ENCODE peak calls at places on chromosome 4, in seven cellular contexts. A is dorsolateral prefrontal cortex; P is CD4-positive, alpha-beta T cell; S is GM12878; I is psoas muscle; L is GM23338; W is AG04450. M is an unnamed sample.

GRCh38 chr4:34417160-34417559 is 1827.2 kb downstream of the ARAP2 start:
- DNase-seq in A (no peak), P (no peak), S (no peak), I (no peak), L (no peak), W (no peak), M (no peak)

GRCh38 chr4:41155194-41155830 is 59.0 kb downstream of the APBB2 start:
- DNase-seq in A (no peak), P (no peak), S (no peak), I (no peak), L (no peak), W (no peak), M (no peak)

GRCh38 chr4:101081695-101082369 is 265.5 kb downstream of the PPP3CA start:
- DNase-seq in A (no peak), P (no peak), S (no peak), I (no peak), L (no peak), W (no peak), M (no peak)

GRCh38 chr4:14234330-14234729 is 606.8 kb upstream of the BOD1L1 start:
- DNase-seq in A (no peak), P (no peak), S (no peak), I (no peak), L (no peak), W (no peak), M (no peak)

GRCh38 chr4:67680568-67681222 is 20.3 kb downstream of the UBA6 start:
- DNase-seq in A (no peak), P (no peak), S (no peak), I (no peak), L (no peak), W (no peak), M (no peak)

GRCh38 chr4:113349400-113349799 is 299.9 kb downstream of the ANK2 start:
- DNase-seq in A (no peak), P (no peak), S (no peak), I (no peak), L (no peak), W (no peak), M (no peak)

GRCh38 chr4:8332038-8332857 is 62.7 kb downstream of the HTRA3 start:
- DNase-seq in A (no peak), P (no peak), S (no peak), I (no peak), L (no peak), W (no peak), M (no peak)

GRCh38 chr4:165394275-165394674 is 15.5 kb downstream of the CPE start:
- DNase-seq in A (no peak), P (no peak), S (no peak), I (no peak), L (no peak), W (no peak), M (no peak)

GRCh38 chr4:143411527-143412480 is 75.1 kb downstream of the GAB1 start:
- DNase-seq in A (peak; percentile 19), P (no peak), S (no peak), I (no peak), L (no peak), W (no peak), M (no peak)

DNA sequence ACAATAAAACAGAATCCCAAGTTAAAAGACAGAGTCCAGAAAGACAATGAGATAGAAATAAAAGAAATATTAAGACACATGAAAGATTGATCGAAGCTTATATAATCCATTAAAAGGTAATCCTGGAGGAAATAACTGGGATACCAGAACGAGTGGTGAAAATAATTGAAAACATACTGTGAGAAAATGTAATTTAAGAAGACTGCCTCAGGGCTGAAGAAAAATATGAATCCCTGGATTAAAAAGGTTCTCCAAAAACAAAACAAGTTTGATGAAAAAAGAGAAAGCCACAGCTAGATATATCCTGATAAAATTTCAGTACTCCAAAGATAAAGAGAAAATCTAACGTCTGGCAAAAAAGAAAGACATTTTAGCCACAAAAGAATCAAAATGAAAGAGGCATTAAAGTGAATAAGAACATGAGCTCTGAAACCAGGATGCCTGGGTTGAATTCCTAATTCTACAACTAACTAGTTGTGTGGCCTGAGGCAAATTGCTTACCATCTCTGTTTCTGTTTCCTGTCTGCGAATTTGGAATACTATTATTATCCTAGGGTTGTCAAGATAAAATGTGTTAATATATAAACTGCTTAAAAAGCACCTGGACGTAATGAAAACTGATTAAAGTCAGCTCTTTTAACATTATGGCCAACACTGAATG is 5.5 kb downstream of the DDX60L start:
- DNase-seq in A (no peak), P (no peak), S (no peak), I (no peak), L (no peak), W (no peak), M (no peak)
- H3K27ac ChIP-seq in A (no peak overlapping the region), P (no peak overlapping the region), S (no peak overlapping the region), I (no peak overlapping the region), L (no peak overlapping the region), W (no peak overlapping the region), M (no peak overlapping the region)

GRCh38 chr4:154928640-154929257 is 147.7 kb downstream of the RBM46 start:
- DNase-seq in A (no peak), P (no peak), S (no peak), I (no peak), L (peak; percentile 65), W (peak; percentile 13), M (no peak)
- TF ChIP-seq CTCF in A (peak; percentile 14), P (no peak), S (no peak), I (no peak), L (peak; percentile 86), W (peak; percentile 55), M (no peak)

DNA sequence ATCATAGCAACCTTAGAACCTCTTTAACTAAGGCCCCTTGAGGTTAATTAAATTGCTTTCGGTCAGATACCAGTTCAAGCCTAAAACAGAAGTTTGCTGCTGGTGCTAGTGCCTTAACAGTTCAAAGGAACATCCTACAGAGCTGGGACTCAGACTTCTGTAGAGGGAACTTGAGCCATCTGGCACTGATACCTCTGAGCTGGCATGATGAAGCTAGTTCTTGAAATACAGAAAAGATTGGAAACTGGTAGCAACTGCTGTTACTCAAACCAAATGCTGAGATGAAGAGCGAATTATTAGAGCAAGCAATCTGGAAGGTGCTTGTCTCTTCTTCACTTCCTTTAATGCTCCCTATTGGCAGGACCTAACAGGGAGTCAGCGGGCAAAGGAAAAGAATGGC is 299.1 kb downstream of the PDGFC start:
- DNase-seq in A (no peak), P (no peak), S (no peak), I (no peak), L (no peak), W (no peak), M (no peak)
- H3K27ac ChIP-seq in A (no peak overlapping the region), P (no peak overlapping the region), S (no peak overlapping the region), I (no peak overlapping the region), L (no peak overlapping the region), W (no peak overlapping the region), M (no peak overlapping the region)

DNA sequence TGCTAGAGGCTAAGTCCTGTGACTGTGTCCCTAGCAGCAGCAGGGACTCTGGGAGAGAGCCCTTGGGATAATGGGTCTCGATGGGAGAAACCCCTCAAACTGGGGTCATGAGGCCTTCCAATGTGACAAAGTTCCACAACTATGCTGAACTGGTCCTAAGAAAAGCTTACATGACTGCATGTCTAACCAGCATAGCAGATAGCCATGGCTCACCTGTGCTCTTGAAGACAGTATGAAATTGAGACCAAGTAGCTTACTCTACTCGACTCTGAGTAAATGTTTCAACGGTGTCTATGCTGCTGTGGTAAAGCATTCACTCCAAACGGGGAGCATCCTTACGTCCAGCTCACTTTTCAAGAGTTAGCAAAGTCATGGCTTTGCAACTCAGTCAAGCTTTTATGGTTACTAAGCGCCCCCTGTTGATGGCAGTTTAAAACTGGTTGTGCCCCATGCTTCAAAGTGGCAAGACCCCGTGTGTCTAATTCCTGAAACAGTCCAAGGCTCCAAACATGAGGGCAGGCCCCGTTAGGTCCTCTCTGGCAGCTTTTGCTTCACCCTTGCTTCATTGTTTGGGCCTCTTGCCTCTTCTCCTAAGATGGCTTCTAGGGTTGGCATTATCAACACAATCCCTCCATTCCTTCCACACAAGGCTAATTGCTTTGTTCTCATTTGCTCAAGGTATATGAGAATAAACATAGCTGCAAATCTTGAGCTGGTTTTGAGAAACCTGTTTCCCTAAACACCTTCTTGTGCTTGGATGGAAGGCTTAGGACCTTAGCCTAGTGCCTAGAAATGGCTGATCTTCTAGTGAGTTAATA is 46.6 kb downstream of the CCNG2 start:
- DNase-seq in A (peak; percentile 56), P (peak; percentile 46), S (peak; percentile 23), I (peak; percentile 26), L (peak; percentile 95), W (peak; percentile 61), M (peak; percentile 32)
- TF ChIP-seq CTCF in A (peak; percentile 52), P (peak; percentile 89), S (peak; percentile 68), I (peak; percentile 74), L (peak; percentile 85), W (peak; percentile 82), M (peak; percentile 54)

GRCh38 chr4:152258804-152259708 is 276.8 kb downstream of the FBXW7 start:
- DNase-seq in A (no peak), P (no peak), S (no peak), I (no peak), L (no peak), W (peak; percentile 37), M (no peak)

GRCh38 chr4:152258391-152258790 is 277.5 kb downstream of the FBXW7 start:
- DNase-seq in A (no peak), P (no peak), S (no peak), I (no peak), L (no peak), W (no peak), M (no peak)

GRCh38 chr4:152257601-152258066 is 278.3 kb downstream of the FBXW7 start:
- DNase-seq in A (no peak), P (no peak), S (no peak), I (no peak), L (peak; percentile 24), W (no peak), M (no peak)

GRCh38 chr4:152255437-152255836 is 280.5 kb downstream of the FBXW7 start:
- DNase-seq in A (no peak), P (peak; percentile 19), S (peak; percentile 63), I (no peak), L (no peak), W (no peak), M (no peak)

GRCh38 chr4:152256996-152257395 is 278.9 kb downstream of the FBXW7 start:
- DNase-seq in A (no peak), P (no peak), S (no peak), I (no peak), L (no peak), W (no peak), M (no peak)
- H3K27ac ChIP-seq in A (no peak overlapping the region), P (no peak overlapping the region), S (no peak overlapping the region), I (no peak overlapping the region), L (no peak overlapping the region), W (no peak overlapping the region), M (no peak overlapping the region)

GRCh38 chr4:32830160-32830559 is 2110.0 kb downstream of the PCDH7 start:
- DNase-seq in A (no peak), P (no peak), S (no peak), I (no peak), L (no peak), W (no peak), M (no peak)

GRCh38 chr4:32826169-32826568 is 2106.0 kb downstream of the PCDH7 start:
- DNase-seq in A (no peak), P (no peak), S (no peak), I (no peak), L (peak; percentile 55), W (no peak), M (no peak)

GRCh38 chr4:32824321-32824720 is 2104.2 kb downstream of the PCDH7 start:
- DNase-seq in A (no peak), P (no peak), S (no peak), I (no peak), L (no peak), W (no peak), M (no peak)
- TF ChIP-seq CTCF in A (no peak), P (no peak), S (no peak), I (no peak), L (no peak), W (no peak), M (no peak)

M was measured in tibial nerve.